ENCODE peak calls at places on chromosome 4, in four cellular contexts. V is amniotic stem cell, M is SJSA1, F is KBM-7. W is an unnamed sample.

GRCh38 chr4:40685300-40685699 is 55.6 kb upstream of the RBM47 start:
- DNase-seq in V (peak), M (peak), F (no peak), W (no peak)

GRCh38 chr4:15368906-15369305 is 58.9 kb upstream of the C1QTNF7 start:
- DNase-seq in V (no peak), M (no peak), F (no peak), W (no peak)

GRCh38 chr4:17186916-17187315 is 288.5 kb upstream of the LDB2 start:
- DNase-seq in V (no peak), M (no peak), F (no peak), W (no peak)

GRCh38 chr4:147550626-147551250 is 66.5 kb upstream of the TMEM184C start:
- DNase-seq in V (no peak), M (no peak), F (no peak), W (no peak)

GRCh38 chr4:151689211-151689991 is 71.4 kb downstream of the GATB start:
- DNase-seq in V (no peak), M (no peak), F (no peak), W (no peak)

GRCh38 chr4:62709618-62710252 is 1509.6 kb downstream of the ADGRL3 start:
- DNase-seq in V (no peak), M (no peak), F (peak), W (peak)

GRCh38 chr4:33429971-33430370 is 2709.8 kb downstream of the PCDH7 start:
- DNase-seq in V (no peak), M (no peak), F (no peak), W (no peak)

GRCh38 chr4:111546881-111547280 is 598.4 kb upstream of the FAM241A start:
- DNase-seq in V (no peak), M (no peak), F (no peak), W (no peak)

GRCh38 chr4:85570388-85570787 is 95.4 kb downstream of the ARHGAP24 start:
- DNase-seq in V (no peak), M (no peak), F (no peak), W (no peak)

GRCh38 chr4:149296084-149296483 is 519.6 kb downstream of the IQCM start:
- DNase-seq in V (no peak), M (no peak), F (no peak), W (no peak)

GRCh38 chr4:32847466-32847865 is 2127.3 kb downstream of the PCDH7 start:
- DNase-seq in V (no peak), M (no peak), F (no peak), W (peak)

GRCh38 chr4:141238196-141238595 is 17.5 kb downstream of the ZNF330 start:
- DNase-seq in V (no peak), M (no peak), F (no peak), W (no peak)

GRCh38 chr4:160493206-160493605 is 1390.3 kb downstream of the RAPGEF2 start:
- DNase-seq in V (no peak), M (no peak), F (no peak), W (no peak)

GRCh38 chr4:137664416-137664815 is 132.1 kb upstream of the PCDH18 start:
- DNase-seq in V (no peak), M (no peak), F (no peak), W (no peak)

GRCh38 chr4:16865897-16866283 is 32.6 kb downstream of the LDB2 start:
- DNase-seq in V (no peak), M (no peak), F (no peak), W (no peak)

GRCh38 chr4:148065069-148065468 is 333.2 kb downstream of the ARHGAP10 start:
- DNase-seq in V (peak), M (no peak), F (no peak), W (no peak)

GRCh38 chr4:74539043-74539790 is 94.3 kb downstream of the AREG start:
- DNase-seq in V (no peak), M (no peak), F (no peak), W (no peak)